ENCODE peak calls at places on chromosomes 16 and 17, in four cellular contexts. U is NCI-H1092 treated with DMSO at 0.1 percent for 48 hours, Q is RWPE1, B is SW480. O is an unnamed sample.

GRCh38 chr17:76150712-76151622 is 9.9 kb upstream of the FOXJ1 start:
- DNase-seq in U (no peak), B (no peak), Q (no peak), O (no peak)

GRCh38 chr16:24753437-24753836 is 24.0 kb downstream of the TNRC6A start:
- DNase-seq in Q (no peak), B (no peak), U (peak; percentile 14), O (no peak)

GRCh38 chr17:72853438-72854415 is 238.8 kb downstream of the SLC39A11 start:
- DNase-seq in Q (no peak), U (no peak), B (no peak), O (no peak)

GRCh38 chr17:2547176-2547575 is 35.5 kb upstream of the METTL16 start:
- DNase-seq in Q (peak; percentile 72), U (no peak), B (no peak), O (peak; percentile 36)

GRCh38 chr17:66426397-66427033 is 124.1 kb downstream of the PRKCA start:
- DNase-seq in U (peak; percentile 9), B (peak; percentile 21), Q (no peak), O (peak; percentile 11)

GRCh38 chr17:79306688-79307323 is 232.2 kb downstream of the ENGASE start:
- DNase-seq in B (no peak), U (peak; percentile 48), Q (no peak), O (peak; percentile 4)

GRCh38 chr17:42067371-42068180 is 17.2 kb upstream of the C17orf113 start:
- DNase-seq in Q (peak; percentile 62), B (peak; percentile 40), U (peak; percentile 13), O (peak; percentile 40)

GRCh38 chr17:4950075-4950756 is 703 bp upstream of the ENO3 start:
- DNase-seq in B (no peak), Q (no peak), U (peak; percentile 22), O (peak; percentile 46)

GRCh38 chr17:82205720-82206508 is 6.7 kb downstream of the CCDC57 start:
- DNase-seq in B (peak; percentile 92), U (peak; percentile 60), Q (peak; percentile 86), O (peak; percentile 85)

GRCh38 chr17:53150101-53150698 is 672.5 kb upstream of the KIF2B start:
- DNase-seq in B (peak; percentile 11), Q (peak; percentile 2), U (peak; percentile 8), O (peak; percentile 16)

GRCh38 chr17:36127199-36127881 is 23.7 kb downstream of the CCL4 start:
- DNase-seq in Q (no peak), B (no peak), U (no peak), O (no peak)

GRCh38 chr17:80636356-80637285 is 92.0 kb downstream of the RPTOR start:
- DNase-seq in Q (no peak), U (no peak), B (no peak), O (no peak)

GRCh38 chr17:79987187-79987889 is 48.3 kb downstream of the TBC1D16 start:
- DNase-seq in B (peak; percentile 73), Q (no peak), U (no peak), O (peak; percentile 37)

O was measured in LoVo.